ENCODE peak calls at places on chromosomes 12 and 14, in nine cellular contexts. One of them, this sample, is unnamed.

GRCh38 chr12:120209851-120210250 is 8.9 kb upstream of the RPLP0 start:
- DNase-seq in activated T-cell treated with anti-CD3 and anti-CD28 coated beads for 48 hours: no peak
- DNase-seq in type B pancreatic cell: no peak
- DNase-seq in A673: no peak
- DNase-seq in stimulated activated naive CD4-positive, alpha-beta T cell: no peak
- DNase-seq in germinal center: no peak
- DNase-seq in effector CD4-positive, alpha-beta T cell: no peak
- DNase-seq in activated CD8-positive, alpha-beta memory T cell treated with anti-CD3 and anti-CD28 coated beads for 48 hours: no peak
- DNase-seq in D341Med: no peak
- DNase-seq in this sample: no peak

GRCh38 chr14:65471038-65471878 is 58.7 kb downstream of the FUT8 start:
- DNase-seq in activated T-cell treated with anti-CD3 and anti-CD28 coated beads for 48 hours: no peak
- DNase-seq in type B pancreatic cell: no peak
- DNase-seq in A673: no peak
- DNase-seq in stimulated activated naive CD4-positive, alpha-beta T cell: no peak
- DNase-seq in germinal center: no peak
- DNase-seq in effector CD4-positive, alpha-beta T cell: no peak
- DNase-seq in activated CD8-positive, alpha-beta memory T cell treated with anti-CD3 and anti-CD28 coated beads for 48 hours: no peak
- DNase-seq in D341Med: no peak
- DNase-seq in this sample: no peak

GRCh38 chr14:23252006-23252405 is 14.3 kb downstream of the RNF212B start:
- DNase-seq in activated T-cell treated with anti-CD3 and anti-CD28 coated beads for 48 hours: no peak
- DNase-seq in type B pancreatic cell: no peak
- DNase-seq in A673: no peak
- DNase-seq in stimulated activated naive CD4-positive, alpha-beta T cell: no peak
- DNase-seq in germinal center: no peak
- DNase-seq in effector CD4-positive, alpha-beta T cell: no peak
- DNase-seq in activated CD8-positive, alpha-beta memory T cell treated with anti-CD3 and anti-CD28 coated beads for 48 hours: no peak
- DNase-seq in D341Med: no peak
- DNase-seq in this sample: no peak

GRCh38 chr12:77325505-77325904 is 260.1 kb upstream of the E2F7 start:
- DNase-seq in activated T-cell treated with anti-CD3 and anti-CD28 coated beads for 48 hours: no peak
- DNase-seq in type B pancreatic cell: no peak
- DNase-seq in A673: no peak
- DNase-seq in stimulated activated naive CD4-positive, alpha-beta T cell: no peak
- DNase-seq in germinal center: no peak
- DNase-seq in effector CD4-positive, alpha-beta T cell: no peak
- DNase-seq in activated CD8-positive, alpha-beta memory T cell treated with anti-CD3 and anti-CD28 coated beads for 48 hours: no peak
- DNase-seq in D341Med: peak; percentile 48
- DNase-seq in this sample: peak; percentile 48

GRCh38 chr12:48054955-48055821 is 50.7 kb downstream of the SENP1 start:
- DNase-seq in activated T-cell treated with anti-CD3 and anti-CD28 coated beads for 48 hours: no peak
- DNase-seq in type B pancreatic cell: no peak
- DNase-seq in A673: no peak
- DNase-seq in stimulated activated naive CD4-positive, alpha-beta T cell: no peak
- DNase-seq in germinal center: no peak
- DNase-seq in effector CD4-positive, alpha-beta T cell: no peak
- DNase-seq in activated CD8-positive, alpha-beta memory T cell treated with anti-CD3 and anti-CD28 coated beads for 48 hours: no peak
- DNase-seq in D341Med: no peak
- DNase-seq in this sample: no peak

GRCh38 chr14:95256776-95257060 is 63.0 kb downstream of the CLMN start:
- DNase-seq in activated T-cell treated with anti-CD3 and anti-CD28 coated beads for 48 hours: no peak
- DNase-seq in type B pancreatic cell: peak; percentile 56
- DNase-seq in A673: peak; percentile 24
- DNase-seq in stimulated activated naive CD4-positive, alpha-beta T cell: no peak
- DNase-seq in germinal center: no peak
- DNase-seq in effector CD4-positive, alpha-beta T cell: no peak
- DNase-seq in activated CD8-positive, alpha-beta memory T cell treated with anti-CD3 and anti-CD28 coated beads for 48 hours: no peak
- DNase-seq in D341Med: no peak
- DNase-seq in this sample: no peak

GRCh38 chr12:47776471-47777143 is 3.6 kb downstream of the SLC48A1 start:
- DNase-seq in activated T-cell treated with anti-CD3 and anti-CD28 coated beads for 48 hours: no peak
- DNase-seq in type B pancreatic cell: no peak
- DNase-seq in A673: no peak
- DNase-seq in stimulated activated naive CD4-positive, alpha-beta T cell: peak; percentile 5
- DNase-seq in germinal center: no peak
- DNase-seq in effector CD4-positive, alpha-beta T cell: no peak
- DNase-seq in activated CD8-positive, alpha-beta memory T cell treated with anti-CD3 and anti-CD28 coated beads for 48 hours: no peak
- DNase-seq in D341Med: no peak
- DNase-seq in this sample: no peak

GRCh38 chr14:102184678-102185040 is 45.0 kb downstream of the WDR20 start:
- DNase-seq in activated T-cell treated with anti-CD3 and anti-CD28 coated beads for 48 hours: no peak
- DNase-seq in type B pancreatic cell: no peak
- DNase-seq in A673: no peak
- DNase-seq in stimulated activated naive CD4-positive, alpha-beta T cell: no peak
- DNase-seq in germinal center: no peak
- DNase-seq in effector CD4-positive, alpha-beta T cell: no peak
- DNase-seq in activated CD8-positive, alpha-beta memory T cell treated with anti-CD3 and anti-CD28 coated beads for 48 hours: no peak
- DNase-seq in D341Med: no peak
- DNase-seq in this sample: peak; percentile 50

GRCh38 chr14:68295316-68295816 is 475.8 kb downstream of the RAD51B start:
- DNase-seq in activated T-cell treated with anti-CD3 and anti-CD28 coated beads for 48 hours: no peak
- DNase-seq in type B pancreatic cell: no peak
- DNase-seq in A673: no peak
- DNase-seq in stimulated activated naive CD4-positive, alpha-beta T cell: no peak
- DNase-seq in germinal center: no peak
- DNase-seq in effector CD4-positive, alpha-beta T cell: no peak
- DNase-seq in activated CD8-positive, alpha-beta memory T cell treated with anti-CD3 and anti-CD28 coated beads for 48 hours: no peak
- DNase-seq in D341Med: no peak
- DNase-seq in this sample: no peak

GRCh38 chr14:60183724-60184596 is 18.8 kb upstream of the DHRS7 start:
- DNase-seq in activated T-cell treated with anti-CD3 and anti-CD28 coated beads for 48 hours: no peak
- DNase-seq in type B pancreatic cell: no peak
- DNase-seq in A673: peak; percentile 81
- DNase-seq in stimulated activated naive CD4-positive, alpha-beta T cell: peak; percentile 84
- DNase-seq in germinal center: peak; percentile 41
- DNase-seq in effector CD4-positive, alpha-beta T cell: peak; percentile 44
- DNase-seq in activated CD8-positive, alpha-beta memory T cell treated with anti-CD3 and anti-CD28 coated beads for 48 hours: no peak
- DNase-seq in D341Med: no peak
- DNase-seq in this sample: peak; percentile 75

GRCh38 chr14:92877757-92878431 is 45.1 kb upstream of the CHGA start:
- DNase-seq in activated T-cell treated with anti-CD3 and anti-CD28 coated beads for 48 hours: no peak
- DNase-seq in type B pancreatic cell: no peak
- DNase-seq in A673: no peak
- DNase-seq in stimulated activated naive CD4-positive, alpha-beta T cell: no peak
- DNase-seq in germinal center: no peak
- DNase-seq in effector CD4-positive, alpha-beta T cell: no peak
- DNase-seq in activated CD8-positive, alpha-beta memory T cell treated with anti-CD3 and anti-CD28 coated beads for 48 hours: no peak
- DNase-seq in D341Med: no peak
- DNase-seq in this sample: peak; percentile 3

GRCh38 chr12:131452444-131452860 is 258.4 kb upstream of the SFSWAP start:
- DNase-seq in activated T-cell treated with anti-CD3 and anti-CD28 coated beads for 48 hours: peak; percentile 29
- DNase-seq in type B pancreatic cell: peak; percentile 64
- DNase-seq in A673: peak; percentile 26
- DNase-seq in stimulated activated naive CD4-positive, alpha-beta T cell: no peak
- DNase-seq in germinal center: peak; percentile 45
- DNase-seq in effector CD4-positive, alpha-beta T cell: no peak
- DNase-seq in activated CD8-positive, alpha-beta memory T cell treated with anti-CD3 and anti-CD28 coated beads for 48 hours: peak; percentile 9
- DNase-seq in D341Med: no peak
- DNase-seq in this sample: no peak

GRCh38 chr14:92565040-92565717 is 51.6 kb downstream of the RIN3 start:
- DNase-seq in activated T-cell treated with anti-CD3 and anti-CD28 coated beads for 48 hours: no peak
- DNase-seq in type B pancreatic cell: no peak
- DNase-seq in A673: no peak
- DNase-seq in stimulated activated naive CD4-positive, alpha-beta T cell: no peak
- DNase-seq in germinal center: no peak
- DNase-seq in effector CD4-positive, alpha-beta T cell: no peak
- DNase-seq in activated CD8-positive, alpha-beta memory T cell treated with anti-CD3 and anti-CD28 coated beads for 48 hours: no peak
- DNase-seq in D341Med: no peak
- DNase-seq in this sample: no peak

GRCh38 chr12:109606261-109607028 is 32.9 kb downstream of the MVK start:
- DNase-seq in activated T-cell treated with anti-CD3 and anti-CD28 coated beads for 48 hours: no peak
- DNase-seq in type B pancreatic cell: no peak
- DNase-seq in A673: peak; percentile 38
- DNase-seq in stimulated activated naive CD4-positive, alpha-beta T cell: no peak
- DNase-seq in germinal center: no peak
- DNase-seq in effector CD4-positive, alpha-beta T cell: no peak
- DNase-seq in activated CD8-positive, alpha-beta memory T cell treated with anti-CD3 and anti-CD28 coated beads for 48 hours: no peak
- DNase-seq in D341Med: peak; percentile 86
- DNase-seq in this sample: peak; percentile 55

GRCh38 chr12:56725723-56726102 is 614 bp upstream of the NACA start:
- DNase-seq in activated T-cell treated with anti-CD3 and anti-CD28 coated beads for 48 hours: no peak
- DNase-seq in type B pancreatic cell: no peak
- DNase-seq in A673: no peak
- DNase-seq in stimulated activated naive CD4-positive, alpha-beta T cell: no peak
- DNase-seq in germinal center: no peak
- DNase-seq in effector CD4-positive, alpha-beta T cell: no peak
- DNase-seq in activated CD8-positive, alpha-beta memory T cell treated with anti-CD3 and anti-CD28 coated beads for 48 hours: no peak
- DNase-seq in D341Med: no peak
- DNase-seq in this sample: no peak

GRCh38 chr12:110739894-110740293 is 2.8 kb downstream of the PPP1CC start:
- DNase-seq in activated T-cell treated with anti-CD3 and anti-CD28 coated beads for 48 hours: no peak
- DNase-seq in type B pancreatic cell: no peak
- DNase-seq in A673: no peak
- DNase-seq in stimulated activated naive CD4-positive, alpha-beta T cell: no peak
- DNase-seq in germinal center: no peak
- DNase-seq in effector CD4-positive, alpha-beta T cell: no peak
- DNase-seq in activated CD8-positive, alpha-beta memory T cell treated with anti-CD3 and anti-CD28 coated beads for 48 hours: no peak
- DNase-seq in D341Med: no peak
- DNase-seq in this sample: no peak

GRCh38 chr12:106258935-106259334 is 11.1 kb upstream of the CKAP4 start:
- DNase-seq in activated T-cell treated with anti-CD3 and anti-CD28 coated beads for 48 hours: no peak
- DNase-seq in type B pancreatic cell: no peak
- DNase-seq in A673: no peak
- DNase-seq in stimulated activated naive CD4-positive, alpha-beta T cell: no peak
- DNase-seq in germinal center: no peak
- DNase-seq in effector CD4-positive, alpha-beta T cell: no peak
- DNase-seq in activated CD8-positive, alpha-beta memory T cell treated with anti-CD3 and anti-CD28 coated beads for 48 hours: no peak
- DNase-seq in D341Med: no peak
- DNase-seq in this sample: no peak

GRCh38 chr14:62443796-62444195 is 601.5 kb downstream of the KCNH5 start:
- DNase-seq in activated T-cell treated with anti-CD3 and anti-CD28 coated beads for 48 hours: no peak
- DNase-seq in type B pancreatic cell: no peak
- DNase-seq in A673: peak; percentile 40
- DNase-seq in stimulated activated naive CD4-positive, alpha-beta T cell: no peak
- DNase-seq in germinal center: no peak
- DNase-seq in effector CD4-positive, alpha-beta T cell: no peak
- DNase-seq in activated CD8-positive, alpha-beta memory T cell treated with anti-CD3 and anti-CD28 coated beads for 48 hours: no peak
- DNase-seq in D341Med: no peak
- DNase-seq in this sample: no peak

GRCh38 chr14:69008411-69008810 is 29.3 kb upstream of the ACTN1 start:
- DNase-seq in activated T-cell treated with anti-CD3 and anti-CD28 coated beads for 48 hours: no peak
- DNase-seq in type B pancreatic cell: no peak
- DNase-seq in A673: peak; percentile 19
- DNase-seq in stimulated activated naive CD4-positive, alpha-beta T cell: no peak
- DNase-seq in germinal center: no peak
- DNase-seq in effector CD4-positive, alpha-beta T cell: no peak
- DNase-seq in activated CD8-positive, alpha-beta memory T cell treated with anti-CD3 and anti-CD28 coated beads for 48 hours: no peak
- DNase-seq in D341Med: no peak
- DNase-seq in this sample: no peak

GRCh38 chr14:88551094-88551870 is 3.5 kb downstream of the PTPN21 start:
- DNase-seq in activated T-cell treated with anti-CD3 and anti-CD28 coated beads for 48 hours: peak; percentile 53
- DNase-seq in type B pancreatic cell: peak; percentile 83
- DNase-seq in A673: peak; percentile 93
- DNase-seq in stimulated activated naive CD4-positive, alpha-beta T cell: peak; percentile 33
- DNase-seq in germinal center: no peak
- DNase-seq in effector CD4-positive, alpha-beta T cell: no peak
- DNase-seq in activated CD8-positive, alpha-beta memory T cell treated with anti-CD3 and anti-CD28 coated beads for 48 hours: peak; percentile 44
- DNase-seq in D341Med: peak; percentile 88
- DNase-seq in this sample: peak; percentile 89

GRCh38 chr12:3192221-3192620 is 115.0 kb downstream of the TSPAN9 start:
- DNase-seq in activated T-cell treated with anti-CD3 and anti-CD28 coated beads for 48 hours: no peak
- DNase-seq in type B pancreatic cell: no peak
- DNase-seq in A673: no peak
- DNase-seq in stimulated activated naive CD4-positive, alpha-beta T cell: no peak
- DNase-seq in germinal center: no peak
- DNase-seq in effector CD4-positive, alpha-beta T cell: no peak
- DNase-seq in activated CD8-positive, alpha-beta memory T cell treated with anti-CD3 and anti-CD28 coated beads for 48 hours: no peak
- DNase-seq in D341Med: no peak
- DNase-seq in this sample: no peak

GRCh38 chr14:51653096-51653814 is 1.5 kb downstream of the FRMD6 start:
- DNase-seq in activated T-cell treated with anti-CD3 and anti-CD28 coated beads for 48 hours: no peak
- DNase-seq in type B pancreatic cell: no peak
- DNase-seq in A673: peak; percentile 86
- DNase-seq in stimulated activated naive CD4-positive, alpha-beta T cell: peak; percentile 16
- DNase-seq in germinal center: peak; percentile 5
- DNase-seq in effector CD4-positive, alpha-beta T cell: no peak
- DNase-seq in activated CD8-positive, alpha-beta memory T cell treated with anti-CD3 and anti-CD28 coated beads for 48 hours: no peak
- DNase-seq in D341Med: no peak
- DNase-seq in this sample: peak; percentile 52

GRCh38 chr14:25841226-25841625 is 756.6 kb downstream of the NOVA1 start:
- DNase-seq in activated T-cell treated with anti-CD3 and anti-CD28 coated beads for 48 hours: no peak
- DNase-seq in type B pancreatic cell: no peak
- DNase-seq in A673: no peak
- DNase-seq in stimulated activated naive CD4-positive, alpha-beta T cell: no peak
- DNase-seq in germinal center: no peak
- DNase-seq in effector CD4-positive, alpha-beta T cell: no peak
- DNase-seq in activated CD8-positive, alpha-beta memory T cell treated with anti-CD3 and anti-CD28 coated beads for 48 hours: no peak
- DNase-seq in D341Med: no peak
- DNase-seq in this sample: no peak

GRCh38 chr12:115383668-115384067 is 699.7 kb upstream of the TBX3 start:
- DNase-seq in activated T-cell treated with anti-CD3 and anti-CD28 coated beads for 48 hours: no peak
- DNase-seq in type B pancreatic cell: no peak
- DNase-seq in A673: no peak
- DNase-seq in stimulated activated naive CD4-positive, alpha-beta T cell: no peak
- DNase-seq in germinal center: no peak
- DNase-seq in effector CD4-positive, alpha-beta T cell: no peak
- DNase-seq in activated CD8-positive, alpha-beta memory T cell treated with anti-CD3 and anti-CD28 coated beads for 48 hours: no peak
- DNase-seq in D341Med: no peak
- DNase-seq in this sample: no peak

GRCh38 chr14:79487632-79488031 is 723.7 kb downstream of the DIO2 start:
- DNase-seq in activated T-cell treated with anti-CD3 and anti-CD28 coated beads for 48 hours: no peak
- DNase-seq in type B pancreatic cell: no peak
- DNase-seq in A673: no peak
- DNase-seq in stimulated activated naive CD4-positive, alpha-beta T cell: no peak
- DNase-seq in germinal center: no peak
- DNase-seq in effector CD4-positive, alpha-beta T cell: no peak
- DNase-seq in activated CD8-positive, alpha-beta memory T cell treated with anti-CD3 and anti-CD28 coated beads for 48 hours: no peak
- DNase-seq in D341Med: no peak
- DNase-seq in this sample: no peak

GRCh38 chr14:103710771-103711392 is 4.4 kb downstream of the XRCC3 start:
- DNase-seq in activated T-cell treated with anti-CD3 and anti-CD28 coated beads for 48 hours: no peak
- DNase-seq in type B pancreatic cell: no peak
- DNase-seq in A673: no peak
- DNase-seq in stimulated activated naive CD4-positive, alpha-beta T cell: no peak
- DNase-seq in germinal center: no peak
- DNase-seq in effector CD4-positive, alpha-beta T cell: no peak
- DNase-seq in activated CD8-positive, alpha-beta memory T cell treated with anti-CD3 and anti-CD28 coated beads for 48 hours: no peak
- DNase-seq in D341Med: no peak
- DNase-seq in this sample: no peak

GRCh38 chr14:105430535-105430934 is 10.9 kb downstream of the MTA1 start:
- DNase-seq in activated T-cell treated with anti-CD3 and anti-CD28 coated beads for 48 hours: no peak
- DNase-seq in type B pancreatic cell: no peak
- DNase-seq in A673: peak; percentile 61
- DNase-seq in stimulated activated naive CD4-positive, alpha-beta T cell: no peak
- DNase-seq in germinal center: no peak
- DNase-seq in effector CD4-positive, alpha-beta T cell: no peak
- DNase-seq in activated CD8-positive, alpha-beta memory T cell treated with anti-CD3 and anti-CD28 coated beads for 48 hours: no peak
- DNase-seq in D341Med: no peak
- DNase-seq in this sample: no peak

GRCh38 chr12:25827141-25827540 is 131.3 kb upstream of the RASSF8 start:
- DNase-seq in activated T-cell treated with anti-CD3 and anti-CD28 coated beads for 48 hours: no peak
- DNase-seq in type B pancreatic cell: no peak
- DNase-seq in A673: no peak
- DNase-seq in stimulated activated naive CD4-positive, alpha-beta T cell: no peak
- DNase-seq in germinal center: no peak
- DNase-seq in effector CD4-positive, alpha-beta T cell: no peak
- DNase-seq in activated CD8-positive, alpha-beta memory T cell treated with anti-CD3 and anti-CD28 coated beads for 48 hours: no peak
- DNase-seq in D341Med: no peak
- DNase-seq in this sample: no peak

This sample was measured in G401.